ENCODE peak calls at places on chromosomes 11 and 22, in nine cellular contexts. One of them, this sample, is unnamed. For H3K4me1 and H3K27me3, the result is how much of the 10 kb centered on the place peaks cover.

GRCh38 chr11:94795799-94796580 is 27.8 kb downstream of the AMOTL1 start:
- DNase-seq in mammary epithelial cell: no peak
- DNase-seq in ovary: no peak
- DNase-seq in neural progenitor cell: no peak
- DNase-seq in CD8-positive, alpha-beta memory T cell: no peak
- DNase-seq in suprapubic skin: no peak
- DNase-seq in K562: no peak
- DNase-seq in naive thymus-derived CD4-positive, alpha-beta T cell: no peak
- DNase-seq in body of pancreas: no peak
- DNase-seq in this sample: no peak

GRCh38 chr22:17172172-17172833 is 13.2 kb upstream of the HDHD5 start:
- DNase-seq in mammary epithelial cell: peak
- DNase-seq in ovary: peak
- DNase-seq in neural progenitor cell: no peak
- DNase-seq in CD8-positive, alpha-beta memory T cell: no peak
- DNase-seq in suprapubic skin: no peak
- DNase-seq in K562: no peak
- DNase-seq in naive thymus-derived CD4-positive, alpha-beta T cell: no peak
- DNase-seq in body of pancreas: peak
- DNase-seq in this sample: no peak

GRCh38 chr11:72189448-72190250 is 2.3 kb upstream of the FOLR1 start:
- DNase-seq in mammary epithelial cell: no peak
- DNase-seq in ovary: no peak
- DNase-seq in neural progenitor cell: peak
- DNase-seq in CD8-positive, alpha-beta memory T cell: no peak
- DNase-seq in suprapubic skin: no peak
- DNase-seq in K562: no peak
- DNase-seq in naive thymus-derived CD4-positive, alpha-beta T cell: no peak
- DNase-seq in body of pancreas: peak
- DNase-seq in this sample: no peak

GRCh38 chr11:57421805-57422204 is 5.1 kb downstream of the SLC43A3 start:
- DNase-seq in mammary epithelial cell: no peak
- DNase-seq in ovary: no peak
- DNase-seq in neural progenitor cell: no peak
- DNase-seq in CD8-positive, alpha-beta memory T cell: no peak
- DNase-seq in suprapubic skin: no peak
- DNase-seq in K562: no peak
- DNase-seq in naive thymus-derived CD4-positive, alpha-beta T cell: no peak
- DNase-seq in body of pancreas: no peak
- DNase-seq in this sample: no peak

GRCh38 chr11:39220069-39220468 is 2239.4 kb downstream of the LRRC4C start:
- DNase-seq in mammary epithelial cell: no peak
- DNase-seq in ovary: no peak
- DNase-seq in neural progenitor cell: no peak
- DNase-seq in CD8-positive, alpha-beta memory T cell: no peak
- DNase-seq in suprapubic skin: no peak
- DNase-seq in K562: no peak
- DNase-seq in naive thymus-derived CD4-positive, alpha-beta T cell: no peak
- DNase-seq in body of pancreas: no peak
- DNase-seq in this sample: no peak

GRCh38 chr11:120599816-120600420 is 88.4 kb downstream of the GRIK4 start:
- DNase-seq in mammary epithelial cell: no peak
- DNase-seq in ovary: peak
- DNase-seq in neural progenitor cell: no peak
- DNase-seq in CD8-positive, alpha-beta memory T cell: no peak
- DNase-seq in suprapubic skin: no peak
- DNase-seq in K562: no peak
- DNase-seq in naive thymus-derived CD4-positive, alpha-beta T cell: no peak
- DNase-seq in body of pancreas: no peak
- DNase-seq in this sample: no peak

GRCh38 chr22:26786398-26786797 is 129.0 kb downstream of the MIAT start:
- DNase-seq in mammary epithelial cell: no peak
- DNase-seq in ovary: no peak
- DNase-seq in neural progenitor cell: no peak
- DNase-seq in CD8-positive, alpha-beta memory T cell: no peak
- DNase-seq in suprapubic skin: no peak
- DNase-seq in K562: no peak
- DNase-seq in naive thymus-derived CD4-positive, alpha-beta T cell: no peak
- DNase-seq in body of pancreas: no peak
- DNase-seq in this sample: no peak

GRCh38 chr11:92384316-92384715 is 159.7 kb downstream of the FAT3 start:
- DNase-seq in mammary epithelial cell: peak
- DNase-seq in ovary: no peak
- DNase-seq in neural progenitor cell: no peak
- DNase-seq in CD8-positive, alpha-beta memory T cell: no peak
- DNase-seq in suprapubic skin: no peak
- DNase-seq in K562: no peak
- DNase-seq in naive thymus-derived CD4-positive, alpha-beta T cell: no peak
- DNase-seq in body of pancreas: no peak
- DNase-seq in this sample: no peak

GRCh38 chr22:49344196-49344595 is 483.5 kb downstream of the BRD1 start:
- DNase-seq in mammary epithelial cell: no peak
- DNase-seq in ovary: no peak
- DNase-seq in neural progenitor cell: peak
- DNase-seq in CD8-positive, alpha-beta memory T cell: no peak
- DNase-seq in suprapubic skin: peak
- DNase-seq in K562: no peak
- DNase-seq in naive thymus-derived CD4-positive, alpha-beta T cell: no peak
- DNase-seq in body of pancreas: no peak
- DNase-seq in this sample: no peak

GRCh38 chr11:57327721-57328120 is 3.0 kb upstream of the TNKS1BP1 start:
- DNase-seq in mammary epithelial cell: no peak
- DNase-seq in ovary: no peak
- DNase-seq in neural progenitor cell: no peak
- DNase-seq in CD8-positive, alpha-beta memory T cell: no peak
- DNase-seq in suprapubic skin: no peak
- DNase-seq in K562: no peak
- DNase-seq in naive thymus-derived CD4-positive, alpha-beta T cell: no peak
- DNase-seq in body of pancreas: no peak
- DNase-seq in this sample: no peak

GRCh38 chr11:124068711-124069110 is 27.6 kb upstream of the OR10G7 start:
- DNase-seq in mammary epithelial cell: no peak
- DNase-seq in ovary: no peak
- DNase-seq in neural progenitor cell: no peak
- DNase-seq in CD8-positive, alpha-beta memory T cell: no peak
- DNase-seq in suprapubic skin: no peak
- DNase-seq in K562: no peak
- DNase-seq in naive thymus-derived CD4-positive, alpha-beta T cell: no peak
- DNase-seq in body of pancreas: no peak
- DNase-seq in this sample: no peak

GRCh38 chr11:75920886-75921285 is 105.9 kb downstream of the UVRAG start:
- DNase-seq in mammary epithelial cell: no peak
- DNase-seq in ovary: no peak
- DNase-seq in neural progenitor cell: no peak
- DNase-seq in CD8-positive, alpha-beta memory T cell: no peak
- DNase-seq in suprapubic skin: no peak
- DNase-seq in K562: no peak
- DNase-seq in naive thymus-derived CD4-positive, alpha-beta T cell: no peak
- DNase-seq in body of pancreas: no peak
- DNase-seq in this sample: no peak

GRCh38 chr11:102268083-102268984 is 49.0 kb upstream of the BIRC3 start:
- DNase-seq in mammary epithelial cell: peak
- DNase-seq in ovary: peak
- DNase-seq in neural progenitor cell: peak
- DNase-seq in CD8-positive, alpha-beta memory T cell: peak
- DNase-seq in suprapubic skin: peak
- DNase-seq in K562: peak
- DNase-seq in naive thymus-derived CD4-positive, alpha-beta T cell: peak
- DNase-seq in body of pancreas: peak
- DNase-seq in this sample: peak

GRCh38 chr11:111975076-111975806 is 38.1 kb downstream of the DIXDC1 start:
- DNase-seq in mammary epithelial cell: no peak
- DNase-seq in ovary: no peak
- DNase-seq in neural progenitor cell: no peak
- DNase-seq in CD8-positive, alpha-beta memory T cell: no peak
- DNase-seq in suprapubic skin: no peak
- DNase-seq in K562: no peak
- DNase-seq in naive thymus-derived CD4-positive, alpha-beta T cell: no peak
- DNase-seq in body of pancreas: peak
- DNase-seq in this sample: no peak

GRCh38 chr11:128720522-128720985 is 26.7 kb downstream of the FLI1 start:
- DNase-seq in mammary epithelial cell: no peak
- DNase-seq in ovary: no peak
- DNase-seq in neural progenitor cell: peak
- DNase-seq in CD8-positive, alpha-beta memory T cell: peak
- DNase-seq in suprapubic skin: no peak
- DNase-seq in K562: no peak
- DNase-seq in naive thymus-derived CD4-positive, alpha-beta T cell: peak
- DNase-seq in body of pancreas: no peak
- DNase-seq in this sample: no peak

GRCh38 chr11:128717581-128717980 is 23.7 kb downstream of the FLI1 start:
- DNase-seq in mammary epithelial cell: no peak
- DNase-seq in ovary: no peak
- DNase-seq in neural progenitor cell: no peak
- DNase-seq in CD8-positive, alpha-beta memory T cell: no peak
- DNase-seq in suprapubic skin: no peak
- DNase-seq in K562: no peak
- DNase-seq in naive thymus-derived CD4-positive, alpha-beta T cell: peak
- DNase-seq in body of pancreas: no peak
- DNase-seq in this sample: no peak

GRCh38 chr11:128716661-128717210 is 22.9 kb downstream of the FLI1 start:
- DNase-seq in mammary epithelial cell: no peak
- DNase-seq in ovary: no peak
- DNase-seq in neural progenitor cell: peak
- DNase-seq in CD8-positive, alpha-beta memory T cell: peak
- DNase-seq in suprapubic skin: no peak
- DNase-seq in K562: no peak
- DNase-seq in naive thymus-derived CD4-positive, alpha-beta T cell: peak
- DNase-seq in body of pancreas: no peak
- DNase-seq in this sample: no peak

GRCh38 chr11:128718064-128718463 is 24.2 kb downstream of the FLI1 start:
- DNase-seq in mammary epithelial cell: no peak
- DNase-seq in ovary: no peak
- DNase-seq in neural progenitor cell: no peak
- DNase-seq in CD8-positive, alpha-beta memory T cell: no peak
- DNase-seq in suprapubic skin: no peak
- DNase-seq in K562: no peak
- DNase-seq in naive thymus-derived CD4-positive, alpha-beta T cell: no peak
- DNase-seq in body of pancreas: no peak
- DNase-seq in this sample: peak

GRCh38 chr11:128719556-128719824 is 25.6 kb downstream of the FLI1 start:
- DNase-seq in mammary epithelial cell: no peak
- DNase-seq in ovary: no peak
- DNase-seq in neural progenitor cell: no peak
- DNase-seq in CD8-positive, alpha-beta memory T cell: no peak
- DNase-seq in suprapubic skin: no peak
- DNase-seq in K562: no peak
- DNase-seq in naive thymus-derived CD4-positive, alpha-beta T cell: no peak
- DNase-seq in body of pancreas: no peak
- DNase-seq in this sample: no peak
- H3K4me1 ChIP-seq in mammary epithelial cell: under half
- H3K4me1 ChIP-seq in ovary: under half
- H3K4me1 ChIP-seq in neural progenitor cell: under half
- H3K4me1 ChIP-seq in CD8-positive, alpha-beta memory T cell: half or more
- H3K4me1 ChIP-seq in suprapubic skin: under half
- H3K4me1 ChIP-seq in K562: under half
- H3K4me1 ChIP-seq in naive thymus-derived CD4-positive, alpha-beta T cell: half or more
- H3K4me1 ChIP-seq in body of pancreas: under half
- H3K4me1 ChIP-seq in this sample: under half

GRCh38 chr11:13009921-13010736 is 1.0 kb downstream of the RASSF10 start:
- DNase-seq in mammary epithelial cell: peak
- DNase-seq in ovary: no peak
- DNase-seq in neural progenitor cell: peak
- DNase-seq in CD8-positive, alpha-beta memory T cell: no peak
- DNase-seq in suprapubic skin: no peak
- DNase-seq in K562: no peak
- DNase-seq in naive thymus-derived CD4-positive, alpha-beta T cell: no peak
- DNase-seq in body of pancreas: peak
- DNase-seq in this sample: no peak
- H3K27me3 ChIP-seq in mammary epithelial cell: under half
- H3K27me3 ChIP-seq in ovary: under half
- H3K27me3 ChIP-seq in neural progenitor cell: half or more
- H3K27me3 ChIP-seq in CD8-positive, alpha-beta memory T cell: under half
- H3K27me3 ChIP-seq in suprapubic skin: half or more
- H3K27me3 ChIP-seq in K562: under half
- H3K27me3 ChIP-seq in naive thymus-derived CD4-positive, alpha-beta T cell: under half
- H3K27me3 ChIP-seq in body of pancreas: under half
- H3K27me3 ChIP-seq in this sample: half or more

DNA sequence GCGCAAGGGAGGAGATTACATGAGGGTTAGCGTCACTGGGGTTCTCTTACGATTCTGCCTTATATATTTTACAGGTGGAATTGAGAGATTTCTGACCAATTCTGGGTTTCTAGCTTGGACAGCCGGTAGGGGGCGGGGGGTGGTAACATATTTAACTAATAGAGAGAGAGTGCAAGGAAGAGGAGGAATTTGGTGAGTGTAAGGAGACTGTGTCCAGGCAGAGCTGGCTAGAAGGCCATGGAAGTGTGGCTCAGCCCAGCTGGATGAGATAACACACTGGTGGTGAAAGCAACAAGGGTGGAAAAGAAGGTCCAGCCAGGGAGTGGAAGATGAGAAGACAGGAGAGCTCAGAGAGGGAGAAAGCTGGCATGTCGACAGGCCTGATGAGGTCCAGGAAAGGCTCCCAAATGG is 56.5 kb downstream of the ST3GAL4 start:
- DNase-seq in mammary epithelial cell: no peak
- DNase-seq in ovary: peak
- DNase-seq in neural progenitor cell: no peak
- DNase-seq in CD8-positive, alpha-beta memory T cell: no peak
- DNase-seq in suprapubic skin: no peak
- DNase-seq in K562: peak
- DNase-seq in naive thymus-derived CD4-positive, alpha-beta T cell: no peak
- DNase-seq in body of pancreas: no peak
- DNase-seq in this sample: no peak
- H3K4me1 ChIP-seq in mammary epithelial cell: under half
- H3K4me1 ChIP-seq in ovary: under half
- H3K4me1 ChIP-seq in neural progenitor cell: under half
- H3K4me1 ChIP-seq in CD8-positive, alpha-beta memory T cell: under half
- H3K4me1 ChIP-seq in suprapubic skin: half or more
- H3K4me1 ChIP-seq in K562: under half
- H3K4me1 ChIP-seq in naive thymus-derived CD4-positive, alpha-beta T cell: under half
- H3K4me1 ChIP-seq in body of pancreas: under half
- H3K4me1 ChIP-seq in this sample: under half

GRCh38 chr11:46333129-46333947 is 13.9 kb upstream of the DGKZ start:
- DNase-seq in mammary epithelial cell: no peak
- DNase-seq in ovary: no peak
- DNase-seq in neural progenitor cell: peak
- DNase-seq in CD8-positive, alpha-beta memory T cell: no peak
- DNase-seq in suprapubic skin: no peak
- DNase-seq in K562: no peak
- DNase-seq in naive thymus-derived CD4-positive, alpha-beta T cell: peak
- DNase-seq in body of pancreas: no peak
- DNase-seq in this sample: no peak
- H3K27me3 ChIP-seq in mammary epithelial cell: under half
- H3K27me3 ChIP-seq in ovary: under half
- H3K27me3 ChIP-seq in neural progenitor cell: under half
- H3K27me3 ChIP-seq in CD8-positive, alpha-beta memory T cell: under half
- H3K27me3 ChIP-seq in suprapubic skin: under half
- H3K27me3 ChIP-seq in K562: under half
- H3K27me3 ChIP-seq in naive thymus-derived CD4-positive, alpha-beta T cell: under half
- H3K27me3 ChIP-seq in body of pancreas: under half
- H3K27me3 ChIP-seq in this sample: under half

This sample was measured in HAP-1.